ENCODE peak calls at places on chromosomes 13 and 19, in four cellular contexts. Z is DMS53, F is hepatocyte, Q is AML-193. M is an unnamed sample.
A peak's percentile ranks its signal among the peaks of the same experiment; 100 is the strongest.

GRCh38 chr19:821228-821975 is at the start of gene PLPPR3:
- DNase-seq in Z (no peak), Q (no peak), F (peak; percentile 44), M (no peak)

GRCh38 chr19:46537136-46538097 is 41.8 kb upstream of the PNMA8B start:
- DNase-seq in F (peak; percentile 59), Z (peak; percentile 61), Q (peak; percentile 20), M (peak; percentile 42)

GRCh38 chr19:47719047-47719885 is 6.0 kb downstream of the EHD2 start:
- DNase-seq in Q (no peak), F (peak; percentile 93), Z (peak; percentile 51), M (peak; percentile 71)

GRCh38 chr13:32610538-32610937 is 24.3 kb downstream of the PDS5B start:
- DNase-seq in Z (no peak), Q (no peak), F (no peak), M (no peak)

GRCh38 chr13:104769520-104769919 is 1703.3 kb upstream of the SLC10A2 start:
- DNase-seq in F (no peak), Q (no peak), Z (no peak), M (no peak)

GRCh38 chr13:113862191-113862765 is 1.6 kb downstream of the GAS6 start:
- DNase-seq in F (no peak), Z (no peak), Q (no peak), M (no peak)

GRCh38 chr13:28338202-28338601 is 156.7 kb downstream of the FLT1 start:
- DNase-seq in Q (no peak), Z (no peak), F (no peak), M (peak; percentile 4)

GRCh38 chr19:13935765-13936486 is 2.3 kb downstream of the PODNL1 start:
- DNase-seq in F (peak; percentile 12), Q (no peak), Z (peak; percentile 27), M (no peak)

GRCh38 chr13:99062593-99062992 is 84.7 kb upstream of the DOCK9 start:
- DNase-seq in Q (no peak), Z (no peak), F (no peak), M (peak; percentile 92)

GRCh38 chr19:3830841-3831589 is 37.8 kb downstream of the ZFR2 start:
- DNase-seq in Q (no peak), Z (no peak), F (no peak), M (peak; percentile 22)

GRCh38 chr13:46555722-46556121 is 2.8 kb downstream of the LRCH1 start:
- DNase-seq in F (no peak), Z (no peak), Q (no peak), M (no peak)

GRCh38 chr19:10620786-10621185 is 4.6 kb upstream of the SLC44A2 start:
- DNase-seq in Q (no peak), F (no peak), Z (no peak), M (no peak)

GRCh38 chr13:113417008-113417735 is 36.1 kb downstream of the ADPRHL1 start:
- DNase-seq in Z (peak; percentile 12), Q (no peak), F (no peak), M (no peak)